ENCODE peak calls at places on chromosomes 6 and 20, in seven cellular contexts. T is breast epithelium, F is K562, G is gastrocnemius medialis, S is A549, X is stomach, Q is hepatocyte. D is an unnamed sample.

GRCh38 chr6:34170341-34170740 is 24.5 kb upstream of the GRM4 start:
- DNase-seq in Q (no peak), S (no peak), T (no peak), F (no peak), G (no peak), X (no peak), D (no peak)

GRCh38 chr6:54847799-54848597 is 1.4 kb downstream of the FAM83B start:
- DNase-seq in Q (peak), G (no peak), F (no peak), T (no peak), S (no peak), X (no peak), D (peak)

GRCh38 chr20:34209111-34209510 is 32.1 kb upstream of the ASIP start:
- DNase-seq in X (no peak), Q (no peak), T (no peak), F (no peak), S (no peak), G (no peak), D (no peak)

GRCh38 chr20:25280051-25280573 is 32.2 kb downstream of the PYGB start:
- DNase-seq in Q (no peak), T (peak), X (peak), F (no peak), G (no peak), S (no peak), D (no peak)

GRCh38 chr6:10219510-10219909 is 195.4 kb downstream of the TFAP2A start:
- DNase-seq in Q (no peak), X (no peak), S (no peak), F (no peak), T (no peak), G (no peak), D (no peak)

GRCh38 chr6:5499644-5500306 is 238.5 kb downstream of the FARS2 start:
- DNase-seq in S (no peak), Q (no peak), F (no peak), X (no peak), T (no peak), G (no peak), D (peak)

GRCh38 chr6:168616807-168617756 is 176.1 kb downstream of the SMOC2 start:
- DNase-seq in S (no peak), T (no peak), G (no peak), X (no peak), Q (peak), F (no peak), D (peak)

GRCh38 chr6:17869010-17869752 is 118.3 kb downstream of the KIF13A start:
- DNase-seq in S (no peak), G (no peak), X (no peak), Q (no peak), T (no peak), F (peak), D (no peak)

GRCh38 chr6:34523441-34524206 is 32.5 kb downstream of the SPDEF start:
- DNase-seq in T (no peak), F (no peak), X (no peak), S (no peak), Q (no peak), G (no peak), D (no peak)

GRCh38 chr6:5942591-5942990 is 64.1 kb downstream of the NRN1 start:
- DNase-seq in X (no peak), F (no peak), Q (no peak), G (no peak), S (no peak), T (no peak), D (no peak)

GRCh38 chr20:43961541-43962471 is 47.2 kb downstream of the TOX2 start:
- DNase-seq in G (no peak), Q (no peak), S (no peak), T (no peak), X (no peak), F (no peak), D (no peak)

GRCh38 chr20:39676857-39677351 is 714.8 kb downstream of the DHX35 start:
- DNase-seq in T (no peak), G (no peak), X (no peak), F (no peak), S (no peak), Q (no peak), D (no peak)
- TF ChIP-seq CTCF in T (no peak), G (no peak), X (no peak), F (no peak), S (peak), Q (peak), D (no peak)

GRCh38 chr6:1497593-1498105 is 108.3 kb downstream of the FOXF2 start:
- DNase-seq in X (no peak), Q (no peak), S (no peak), G (no peak), T (no peak), F (no peak), D (no peak)

GRCh38 chr6:1496836-1497592 is 107.6 kb downstream of the FOXF2 start:
- DNase-seq in F (no peak), T (no peak), X (no peak), G (no peak), Q (peak), S (no peak), D (no peak)

GRCh38 chr6:1494671-1495070 is 105.3 kb downstream of the FOXF2 start:
- DNase-seq in T (no peak), Q (no peak), F (no peak), G (no peak), S (no peak), X (no peak), D (no peak)

GRCh38 chr6:1495344-1495743 is 106.0 kb downstream of the FOXF2 start:
- DNase-seq in G (no peak), S (no peak), Q (no peak), T (no peak), X (no peak), F (no peak), D (no peak)

GRCh38 chr6:1496092-1496491 is 106.7 kb downstream of the FOXF2 start:
- DNase-seq in S (no peak), X (no peak), T (no peak), Q (no peak), F (no peak), G (no peak), D (no peak)
- H3K27ac ChIP-seq in S (no peak), X (no peak), T (no peak), Q (no peak), F (no peak), G (no peak), D (no peak)

GRCh38 chr20:9617940-9618339 is 103.5 kb downstream of the LAMP5 start:
- DNase-seq in G (no peak), F (peak), S (peak), T (no peak), X (peak), Q (peak), D (peak)
- TF ChIP-seq CTCF in G (no peak), F (peak), S (peak), T (no peak), X (no peak), Q (peak), D (peak)

DNA sequence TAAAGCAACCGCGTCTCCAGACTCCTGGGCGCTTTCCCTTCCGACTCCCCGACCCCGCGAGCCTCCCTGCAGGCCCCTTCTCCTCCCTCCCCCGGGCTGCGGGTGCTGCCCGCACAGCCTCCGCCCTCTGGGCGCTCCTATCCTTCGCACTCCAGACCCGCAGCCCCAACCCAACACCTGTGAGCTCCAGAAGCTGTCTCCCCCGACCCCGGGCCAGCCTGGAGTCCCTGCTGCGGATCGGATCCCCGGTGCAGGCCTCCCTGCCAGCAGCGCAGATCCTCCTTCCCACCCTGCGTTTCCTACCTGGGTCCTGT is 265.0 kb upstream of the QKI start:
- DNase-seq in T (no peak), S (no peak), X (no peak), F (no peak), G (no peak), Q (no peak), D (no peak)
- H3K27ac ChIP-seq in T (no peak), S (no peak), X (no peak), F (no peak), G (no peak), Q (no peak), D (no peak)

DNA sequence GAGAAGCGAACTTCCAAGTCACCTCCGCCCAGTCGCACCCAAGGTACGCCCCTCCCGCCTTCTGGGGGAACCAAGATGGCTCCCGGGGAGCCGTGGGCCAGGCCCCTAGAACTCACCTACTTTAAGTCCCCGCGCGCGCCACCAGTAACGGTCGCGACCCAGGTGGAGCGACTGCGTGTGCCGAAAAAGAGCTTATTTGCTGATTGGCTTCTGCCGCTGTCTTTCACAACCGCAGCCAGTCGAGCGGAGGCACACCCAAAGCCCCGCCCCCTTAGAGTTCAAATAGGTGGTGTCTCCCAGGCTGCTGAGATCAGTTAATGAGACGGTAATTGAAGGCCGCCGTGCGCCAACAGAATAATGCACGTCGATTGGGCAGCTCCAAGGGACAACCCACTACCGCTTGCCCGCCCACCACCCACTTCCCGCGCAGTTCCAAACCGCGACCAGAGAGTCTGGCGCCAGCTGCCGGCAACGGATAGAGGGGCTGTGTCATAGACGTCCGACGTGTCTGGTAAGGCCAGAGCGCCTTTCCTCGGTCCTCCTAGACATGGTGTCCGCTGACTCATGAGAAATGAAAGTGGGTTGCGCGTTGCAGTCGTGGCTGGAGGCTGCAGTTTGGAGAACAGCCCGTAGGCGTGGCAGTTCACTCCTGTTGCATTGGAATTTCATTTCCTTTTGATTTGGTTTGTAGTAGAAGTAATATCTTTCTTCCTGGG is at the start of gene MDC1:
- DNase-seq in T (peak), G (peak), F (peak), Q (peak), X (peak), S (peak), D (peak)
- TF ChIP-seq CTCF in T (peak), G (peak), F (peak), Q (peak), X (no peak), S (no peak), D (no peak)

GRCh38 chr6:3226422-3227362 is 761 bp downstream of the TUBB2B start:
- DNase-seq in G (no peak), S (no peak), F (peak), Q (peak), T (no peak), X (no peak), D (no peak)
- H3K27ac ChIP-seq in G (no peak), S (peak), F (no peak), Q (peak), T (peak), X (peak), D (no peak)

D was measured in RWPE1.